ENCODE peak calls at places on chromosomes 3 and 15, in four cellular contexts. F is HepG2, B is GM12878, X is K562. V is an unnamed sample.

GRCh38 chr15:47870956-47871625 is 153.8 kb downstream of the SEMA6D start:
- DNase-seq in F (no peak), B (no peak), X (no peak), V (no peak)

GRCh38 chr3:157534725-157535161 is 31.5 kb upstream of the VEPH1 start:
- DNase-seq in F (no peak), B (no peak), X (peak), V (no peak)

GRCh38 chr15:48883699-48884098 is 5.8 kb downstream of the EID1 start:
- DNase-seq in F (no peak), B (no peak), X (peak), V (no peak)

GRCh38 chr3:108079043-108079442 is 11.8 kb downstream of the CD47 start:
- DNase-seq in F (no peak), X (no peak), B (no peak), V (no peak)

GRCh38 chr3:73695841-73696240 is 71.1 kb upstream of the PDZRN3 start:
- DNase-seq in F (no peak), B (no peak), X (no peak), V (no peak)

GRCh38 chr15:78034495-78035191 is 42.9 kb downstream of the TBC1D2B start:
- DNase-seq in X (no peak), F (no peak), B (peak), V (no peak)

GRCh38 chr3:153357436-153357835 is 195.4 kb downstream of the RAP2B start:
- DNase-seq in F (no peak), X (no peak), B (no peak), V (no peak)

GRCh38 chr3:23761440-23761896 is 44.3 kb upstream of the UBE2E1 start:
- DNase-seq in B (peak), X (peak), F (peak), V (peak)

GRCh38 chr3:107271787-107272387 is 105.4 kb upstream of the CCDC54 start:
- DNase-seq in B (no peak), X (peak), F (peak), V (peak)

GRCh38 chr3:21390136-21390535 is 360.9 kb downstream of the ZNF385D start:
- DNase-seq in F (no peak), X (no peak), B (no peak), V (no peak)

GRCh38 chr3:64216706-64217105 is 8.6 kb downstream of the PRICKLE2 start:
- DNase-seq in X (no peak), F (no peak), B (no peak), V (no peak)

GRCh38 chr15:42723068-42723467 is 13.9 kb downstream of the CDAN1 start:
- DNase-seq in X (no peak), B (no peak), F (peak), V (no peak)

DNA sequence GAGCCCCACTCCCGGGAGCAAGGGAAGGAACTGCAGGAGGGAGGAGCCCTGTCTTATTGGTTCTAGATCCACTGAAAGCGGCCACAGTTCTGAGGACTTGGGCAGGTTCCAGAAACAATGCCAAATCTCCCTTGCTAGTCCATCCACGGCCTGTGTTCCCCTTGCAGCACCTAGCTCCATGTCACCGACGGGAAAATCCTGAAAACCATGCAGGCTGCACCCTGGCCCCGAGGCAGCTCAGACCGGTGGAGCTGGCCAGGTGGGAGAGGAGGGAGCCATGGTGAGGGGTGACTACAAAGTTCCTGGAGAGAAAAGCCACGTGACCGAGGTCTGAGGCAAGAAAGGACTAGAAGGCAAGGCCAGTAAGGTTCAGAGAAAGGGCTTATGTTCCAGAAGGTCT is 5.5 kb downstream of the MGLL start:
- DNase-seq in F (no peak), X (no peak), B (no peak), V (no peak)
- TF ChIP-seq TARDBP in F (no peak), X (no peak), B (no peak), V (no peak)

DNA sequence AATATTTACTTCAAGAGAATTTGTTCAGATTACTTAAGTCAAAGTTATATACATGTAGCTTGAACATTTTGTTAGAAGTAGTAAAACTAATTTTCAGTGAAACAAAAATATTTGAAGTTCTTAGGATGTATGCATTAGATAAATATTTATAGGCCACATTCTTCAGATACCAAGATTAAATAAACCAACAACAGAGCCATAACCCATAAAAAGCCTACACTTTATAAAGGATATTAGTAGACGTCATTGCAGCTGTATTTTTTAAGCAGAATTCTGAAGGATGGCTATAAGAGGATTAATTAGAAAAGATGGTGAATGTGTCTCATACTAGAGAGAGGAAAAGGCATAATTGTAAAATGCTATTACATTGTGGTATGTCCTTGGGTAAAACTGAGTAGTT is 449.7 kb upstream of the ALCAM start:
- DNase-seq in X (no peak), F (no peak), B (no peak), V (no peak)
- TF ChIP-seq TARDBP in X (no peak), F (no peak), B (no peak), V (no peak)

DNA sequence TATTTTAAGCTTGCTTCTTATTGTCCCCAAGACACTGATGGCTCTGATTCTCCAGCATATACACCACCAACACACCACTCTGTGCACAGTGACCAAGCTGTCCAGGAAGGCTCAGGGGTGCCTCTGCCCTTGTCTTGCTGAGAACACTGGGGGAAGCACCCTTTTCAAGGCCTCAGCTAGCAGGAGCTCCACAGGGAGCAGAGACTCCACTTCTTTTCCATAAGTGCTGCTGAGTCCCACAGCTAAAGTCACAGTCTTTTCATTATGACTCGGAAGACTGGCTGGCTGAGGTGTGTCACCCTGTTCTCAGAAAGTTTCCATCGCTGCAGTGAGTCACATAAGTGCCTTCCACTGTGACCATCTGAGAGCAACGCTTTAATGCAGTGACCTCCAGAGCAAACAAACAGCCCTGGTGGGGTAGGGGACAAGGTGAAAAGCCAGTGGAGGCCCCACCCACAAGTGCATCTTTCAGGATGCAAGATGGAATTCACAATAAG is 226.9 kb upstream of the CHRNA7 start:
- DNase-seq in F (no peak), X (no peak), B (no peak), V (no peak)
- TF ChIP-seq TARDBP in F (no peak), X (no peak), B (no peak), V (no peak)

DNA sequence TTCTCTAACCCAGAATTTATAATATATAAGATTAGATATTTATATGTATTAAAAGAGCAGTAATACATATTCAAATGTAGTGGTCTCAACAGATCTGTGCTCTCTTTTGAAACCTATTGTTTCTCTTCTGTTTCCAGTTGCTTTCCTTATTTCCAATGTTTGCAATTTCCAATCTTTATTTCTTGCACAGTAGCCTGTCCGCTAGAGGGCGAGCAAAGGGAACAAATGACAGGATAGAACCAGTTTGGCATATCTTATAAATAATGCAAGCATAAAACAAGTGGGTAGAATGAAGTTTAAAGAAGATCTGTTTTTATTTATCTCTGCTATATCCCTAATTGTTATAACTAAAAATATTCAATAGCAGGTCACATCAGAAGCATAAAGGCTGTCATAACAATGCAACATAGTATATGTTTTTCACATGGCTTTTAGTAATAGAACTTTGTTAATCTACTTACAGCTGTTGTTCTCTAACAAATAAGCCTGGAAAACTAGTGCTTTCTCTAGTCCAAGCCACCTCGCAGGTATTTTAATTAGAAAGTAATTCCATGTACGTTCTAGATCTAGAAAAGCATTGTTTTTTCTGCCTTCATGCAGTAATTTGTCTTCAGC is 15.1 kb upstream of the TCAIM start:
- DNase-seq in X (peak), F (peak), B (no peak), V (peak)
- TF ChIP-seq TARDBP in X (no peak), F (no peak), B (no peak), V (no peak)

GRCh38 chr3:46626039-46626438 is 13.7 kb downstream of the FAM240A start:
- DNase-seq in F (no peak), X (no peak), B (no peak), V (no peak)

GRCh38 chr3:46627078-46627477 is 14.8 kb downstream of the FAM240A start:
- DNase-seq in F (no peak), B (no peak), X (no peak), V (no peak)

GRCh38 chr3:46624976-46625490 is 12.7 kb downstream of the FAM240A start:
- DNase-seq in B (no peak), X (no peak), F (no peak), V (no peak)

GRCh38 chr3:46619845-46620778 is 7.8 kb downstream of the FAM240A start:
- DNase-seq in F (no peak), B (no peak), X (no peak), V (no peak)

GRCh38 chr3:46624533-46624932 is 12.2 kb downstream of the FAM240A start:
- DNase-seq in B (no peak), F (no peak), X (no peak), V (no peak)
- TF ChIP-seq TARDBP in B (no peak), F (no peak), X (no peak), V (no peak)

GRCh38 chr3:126913524-126913923 is 69.4 kb upstream of the PLXNA1 start:
- DNase-seq in B (no peak), X (no peak), F (no peak), V (no peak)
- TF ChIP-seq TARDBP in B (no peak), X (no peak), F (no peak), V (no peak)

DNA sequence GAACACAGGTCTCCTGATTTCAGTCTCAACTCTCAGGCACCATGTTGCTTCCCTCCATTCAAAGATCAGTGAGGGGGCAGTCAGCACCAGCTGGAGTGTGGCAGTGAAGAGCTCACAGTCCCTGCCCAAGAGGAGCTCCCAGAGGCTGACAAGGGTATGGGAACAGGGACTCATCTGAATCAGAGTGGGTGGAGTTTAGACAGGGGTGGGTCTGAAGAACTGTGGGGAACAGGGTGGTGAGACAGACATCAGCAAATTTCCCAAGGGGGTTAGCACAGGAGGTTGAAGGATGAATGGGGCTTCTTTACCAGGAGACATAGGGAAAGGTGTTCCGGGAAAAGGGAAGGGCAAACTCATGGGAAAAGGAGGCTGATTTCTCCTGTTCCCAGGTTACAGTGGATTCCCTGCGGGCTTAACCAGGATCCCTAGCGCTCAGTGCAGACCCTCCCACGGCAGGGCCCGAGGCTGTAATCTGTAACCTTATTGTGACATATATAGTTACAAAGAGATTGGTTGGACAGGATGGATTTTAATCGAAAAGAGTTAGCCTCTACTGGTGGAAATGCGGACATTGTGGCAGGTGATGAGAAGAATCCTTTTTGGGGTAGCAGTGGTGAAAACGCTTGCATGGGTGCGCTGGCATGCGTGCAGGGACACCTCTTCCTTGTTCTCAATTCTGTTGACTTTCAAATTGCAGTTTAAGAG is 160.2 kb downstream of the SMAD6 start:
- DNase-seq in X (no peak), B (no peak), F (no peak), V (no peak)
- TF ChIP-seq TARDBP in X (no peak), B (no peak), F (no peak), V (no peak)

DNA sequence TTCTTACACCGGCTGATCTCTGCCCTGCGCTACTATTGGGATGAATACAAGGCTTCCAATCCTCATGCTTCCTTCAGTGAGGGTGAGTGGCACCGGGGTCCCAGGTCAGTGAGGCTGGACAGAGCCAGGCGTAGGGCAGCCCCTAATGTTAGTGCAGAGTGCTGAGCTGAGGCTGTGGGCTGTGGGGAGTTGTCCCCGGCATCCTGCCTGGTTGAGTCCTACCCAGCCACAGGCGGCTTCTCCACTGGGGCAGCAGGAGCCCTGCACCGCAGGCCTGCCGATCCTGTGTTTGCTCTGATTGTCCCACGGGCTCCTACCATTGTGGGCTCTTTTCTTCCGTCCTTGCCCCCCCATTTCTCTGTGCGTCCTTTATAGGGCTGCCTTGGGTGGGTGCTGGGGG is 13.3 kb downstream of the RNF123 start:
- DNase-seq in B (no peak), F (no peak), X (no peak), V (no peak)
- TF ChIP-seq TARDBP in B (no peak), F (no peak), X (no peak), V (no peak)

DNA sequence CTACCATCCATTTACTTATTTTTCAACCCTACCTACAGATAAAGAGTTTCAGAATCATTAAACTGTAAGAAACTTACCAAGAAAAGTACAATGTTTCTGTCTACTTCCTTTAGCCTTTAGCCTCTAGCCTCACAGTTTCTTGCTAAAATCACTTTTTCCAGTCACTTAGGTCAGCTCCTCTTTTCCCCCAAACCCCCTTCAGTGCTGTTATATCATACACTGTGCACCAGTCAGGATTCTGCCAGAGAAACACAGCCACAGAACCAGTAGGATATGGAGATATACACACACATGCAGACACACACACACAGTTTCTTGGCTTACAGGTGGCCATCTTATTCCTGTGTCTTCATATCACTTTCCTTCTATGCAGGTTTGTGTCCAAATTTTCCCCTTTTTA is 139.9 kb upstream of the LIPC start:
- DNase-seq in F (no peak), B (no peak), X (no peak), V (no peak)
- TF ChIP-seq TARDBP in F (no peak), B (no peak), X (no peak), V (no peak)

GRCh38 chr3:34107669-34108068 is 309.2 kb downstream of the PDCD6IP start:
- DNase-seq in F (no peak), X (no peak), B (peak), V (no peak)
- TF ChIP-seq TARDBP in F (no peak), X (no peak), B (no peak), V (no peak)